ENCODE peak calls at places on chromosome 5, in seven cellular contexts. R is cardiac fibroblast, X is RPMI7951, F is GM23248, Q is NCI-H446, L is colonic mucosa, A is endothelial cell. J is an unnamed sample.

GRCh38 chr5:141864371-141865370 is 13.5 kb downstream of the PCDH1 start:
- DNase-seq in R (no peak), X (no peak), F (no peak), Q (no peak), L (no peak), A (no peak), J (no peak)

GRCh38 chr5:63255609-63256008 is 677.0 kb downstream of the LRRC70 start:
- DNase-seq in R (no peak), X (peak; percentile 8), F (peak; percentile 25), Q (no peak), L (no peak), A (no peak), J (peak; percentile 6)

GRCh38 chr5:8961219-8961618 is 584.7 kb downstream of the SEMA5A start:
- DNase-seq in R (no peak), X (no peak), F (no peak), Q (no peak), L (no peak), A (no peak), J (no peak)

GRCh38 chr5:96141749-96142148 is 180.1 kb upstream of the ELL2 start:
- DNase-seq in R (peak; percentile 60), X (no peak), F (no peak), Q (no peak), L (no peak), A (no peak), J (peak; percentile 26)

GRCh38 chr5:52334367-52334766 is 453.3 kb upstream of the ITGA1 start:
- DNase-seq in R (no peak), X (no peak), F (no peak), Q (no peak), L (no peak), A (no peak), J (no peak)

GRCh38 chr5:126633552-126633951 is 32.8 kb downstream of the PHAX start:
- DNase-seq in R (no peak), X (no peak), F (no peak), Q (no peak), L (no peak), A (no peak), J (no peak)

GRCh38 chr5:107268241-107268640 is 402.5 kb downstream of the EFNA5 start:
- DNase-seq in R (no peak), X (no peak), F (no peak), Q (no peak), L (no peak), A (no peak), J (peak; percentile 53)

GRCh38 chr5:17343675-17344074 is 126.2 kb downstream of the BASP1 start:
- DNase-seq in R (peak; percentile 87), X (peak; percentile 78), F (peak; percentile 79), Q (no peak), L (no peak), A (no peak), J (peak; percentile 76)

GRCh38 chr5:138650999-138651766 is 76.0 kb upstream of the HSPA9 start:
- DNase-seq in R (no peak), X (no peak), F (no peak), Q (no peak), L (no peak), A (peak; percentile 21), J (no peak)

GRCh38 chr5:176995896-176996767 is 10.4 kb downstream of the UIMC1 start:
- DNase-seq in R (peak; percentile 86), X (peak; percentile 30), F (peak; percentile 84), Q (no peak), L (no peak), A (no peak), J (peak; percentile 60)

GRCh38 chr5:32410630-32411029 is 33.9 kb downstream of the ZFR start:
- DNase-seq in R (peak; percentile 71), X (no peak), F (no peak), Q (no peak), L (no peak), A (no peak), J (no peak)

GRCh38 chr5:164346785-164347630 is 841.6 kb downstream of the MAT2B start:
- DNase-seq in R (no peak), X (no peak), F (no peak), Q (no peak), L (no peak), A (no peak), J (no peak)

GRCh38 chr5:174159327-174160247 is 114.1 kb downstream of the NSG2 start:
- DNase-seq in R (peak; percentile 11), X (peak; percentile 81), F (peak; percentile 66), Q (no peak), L (no peak), A (no peak), J (peak; percentile 62)

J was measured in ELR.